ENCODE peak calls at places on chromosomes 4 and X, in seven cellular contexts. G, Z, H, E, A, K and V are unnamed samples.

GRCh38 chr4:21680326-21680898 is 268.2 kb downstream of the KCNIP4 start:
- DNase-seq in G (no peak), Z (no peak), H (no peak), E (no peak), A (no peak), K (no peak), V (no peak)

GRCh38 chr4:88010921-88011320 is 3.5 kb downstream of the PKD2 start:
- DNase-seq in G (no peak), Z (no peak), H (no peak), E (no peak), A (peak; percentile 28), K (no peak), V (no peak)

GRCh38 chr4:10161840-10162239 is 45.2 kb upstream of the WDR1 start:
- DNase-seq in G (no peak), Z (no peak), H (peak; percentile 68), E (no peak), A (no peak), K (no peak), V (no peak)

GRCh38 chr4:10077101-10077491 is 39.5 kb downstream of the WDR1 start:
- DNase-seq in G (no peak), Z (no peak), H (no peak), E (no peak), A (no peak), K (no peak), V (no peak)

GRCh38 chr4:68466185-68466584 is 18.9 kb downstream of the TMPRSS11E start:
- DNase-seq in G (no peak), Z (no peak), H (no peak), E (no peak), A (peak; percentile 92), K (no peak), V (peak; percentile 62)

GRCh38 chr4:40954119-40954668 is 204.4 kb downstream of the NSUN7 start:
- DNase-seq in G (no peak), Z (no peak), H (no peak), E (no peak), A (no peak), K (no peak), V (no peak)

GRCh38 chrX:107857815-107858214 is 32.1 kb downstream of the MID2 start:
- DNase-seq in G (no peak), Z (no peak), H (no peak), E (no peak), A (no peak), K (no peak), V (no peak)

GRCh38 chr4:15536552-15537499 is 67.1 kb downstream of the CC2D2A start:
- DNase-seq in G (no peak), Z (no peak), H (no peak), E (no peak), A (no peak), K (no peak), V (no peak)

GRCh38 chr4:177485528-177485927 is 43.3 kb upstream of the AGA start:
- DNase-seq in G (no peak), Z (no peak), H (no peak), E (no peak), A (peak; percentile 85), K (no peak), V (no peak)

GRCh38 chrX:21972721-21973120 is 32.2 kb downstream of the SMS start:
- DNase-seq in G (no peak), Z (no peak), H (peak; percentile 59), E (peak; percentile 27), A (peak; percentile 79), K (no peak), V (peak; percentile 72)

GRCh38 chr4:2871911-2872310 is 28.3 kb downstream of the ADD1 start:
- DNase-seq in G (no peak), Z (no peak), H (no peak), E (no peak), A (no peak), K (no peak), V (no peak)
- H3K27ac ChIP-seq in G (peak overlapping the region; percentile 80), Z (no peak overlapping the region), H (no peak overlapping the region), E (no peak overlapping the region), A (no peak overlapping the region), K (no peak overlapping the region), V (no peak overlapping the region)

GRCh38 chr4:3388461-3389185 is 53.1 kb upstream of the HGFAC start:
- DNase-seq in G (peak; percentile 76), Z (no peak), H (no peak), E (no peak), A (peak; percentile 94), K (peak; percentile 37), V (peak; percentile 68)

GRCh38 chr4:3387943-3388348 is 53.8 kb upstream of the HGFAC start:
- DNase-seq in G (peak; percentile 91), Z (no peak), H (no peak), E (no peak), A (peak; percentile 76), K (peak; percentile 75), V (peak; percentile 92)

GRCh38 chr4:3387154-3387942 is 54.4 kb upstream of the HGFAC start:
- DNase-seq in G (peak; percentile 69), Z (no peak), H (no peak), E (no peak), A (no peak), K (no peak), V (no peak)

GRCh38 chr4:3389879-3390840 is 51.6 kb upstream of the HGFAC start:
- DNase-seq in G (no peak), Z (no peak), H (no peak), E (no peak), A (no peak), K (no peak), V (no peak)

DNA sequence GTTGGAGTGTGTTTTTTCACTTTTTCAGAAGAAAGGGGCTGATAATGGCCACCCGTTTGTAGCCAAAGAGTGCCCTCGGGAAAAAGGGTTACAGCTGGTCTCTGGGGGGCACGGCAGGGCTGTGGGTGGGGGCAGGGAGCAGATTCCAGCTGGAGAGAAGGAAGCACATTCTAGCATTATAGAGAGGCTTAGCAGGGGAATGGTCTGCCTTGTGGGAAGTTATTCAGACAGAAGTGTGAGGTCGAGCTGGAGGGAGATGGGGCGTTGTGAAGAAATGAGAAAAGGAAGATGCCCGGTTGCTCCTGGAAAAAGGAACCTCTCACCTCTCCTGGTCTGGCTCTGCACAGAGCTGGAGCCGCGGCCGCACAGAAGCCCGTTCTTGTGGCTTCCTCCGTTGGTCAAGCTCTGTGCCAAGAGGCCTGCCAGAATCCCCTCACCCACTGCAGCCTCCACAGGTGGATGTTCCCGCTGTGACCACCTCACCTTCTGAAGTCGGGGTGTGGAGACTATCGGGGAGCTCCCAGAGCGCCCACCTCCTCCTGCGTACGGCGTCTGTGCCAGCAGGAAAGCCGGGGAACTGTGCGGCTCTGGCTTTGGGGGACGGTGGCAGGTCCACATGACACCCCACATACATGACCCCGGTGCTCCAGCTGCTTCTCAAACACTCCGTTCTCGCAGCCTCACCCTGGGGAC is 52.4 kb upstream of the HGFAC start:
- DNase-seq in G (peak; percentile 74), Z (no peak), H (no peak), E (no peak), A (no peak), K (peak; percentile 33), V (no peak)
- H3K4me3 ChIP-seq in G (no peak overlapping the region), Z (no peak overlapping the region), H (no peak overlapping the region), E (no peak overlapping the region), A (peak overlapping the region; percentile 69), K (peak overlapping the region; percentile 6), V (peak overlapping the region; percentile 27)

GRCh38 chr4:1730532-1731135 is 9.3 kb downstream of the TACC3 start:
- DNase-seq in G (peak; percentile 69), Z (no peak), H (no peak), E (no peak), A (no peak), K (no peak), V (no peak)
- H3K4me1 ChIP-seq in G (peaks cover 48% of the 10 kb centered on the region), Z (peaks cover 12% of the 10 kb centered on the region), H (peaks cover 38% of the 10 kb centered on the region), E (no peaks in the 10 kb centered on the region), A (peaks cover 13% of the 10 kb centered on the region), K (no peaks in the 10 kb centered on the region), V (peaks cover 14% of the 10 kb centered on the region)

GRCh38 chr4:157957905-157958304 is 214.9 kb downstream of the GASK1B start:
- DNase-seq in G (no peak), Z (no peak), H (no peak), E (no peak), A (no peak), K (no peak), V (no peak)

GRCh38 chr4:157961591-157961990 is 211.2 kb downstream of the GASK1B start:
- DNase-seq in G (no peak), Z (no peak), H (no peak), E (no peak), A (no peak), K (no peak), V (no peak)
- H3K27ac ChIP-seq in G (no peak overlapping the region), Z (no peak overlapping the region), H (no peak overlapping the region), E (no peak overlapping the region), A (no peak overlapping the region), K (no peak overlapping the region), V (no peak overlapping the region)

DNA sequence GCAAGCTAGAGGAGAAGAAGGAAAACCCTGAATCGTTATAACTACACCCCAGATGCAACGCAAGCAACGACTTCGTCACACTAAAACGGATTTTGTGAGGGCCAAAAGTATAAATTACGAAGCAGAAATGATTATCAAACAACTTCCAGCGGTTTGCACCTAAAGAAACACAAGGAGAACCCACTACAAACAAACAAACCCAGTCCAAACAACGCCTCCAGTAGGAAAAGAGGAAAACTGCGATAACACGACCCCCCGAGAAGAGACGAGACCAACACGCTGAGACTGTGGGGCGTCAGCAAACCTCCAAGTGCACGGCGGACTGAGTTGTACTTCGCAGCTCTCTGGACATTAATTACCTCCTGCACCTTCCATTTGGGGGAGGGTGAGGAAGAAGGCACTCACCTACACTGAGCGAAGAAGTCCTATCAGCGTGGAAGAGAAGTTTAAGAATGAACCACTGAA is at the start of gene MAB21L2:
- DNase-seq in G (no peak), Z (no peak), H (no peak), E (peak; percentile 29), A (no peak), K (no peak), V (no peak)
- H3K4me3 ChIP-seq in G (peak within 1 kb of the TSS; percentile 2), Z (peak within 1 kb of the TSS; percentile 46), H (no peak within 1 kb of the TSS), E (peak within 1 kb of the TSS; percentile 65), A (no peak within 1 kb of the TSS), K (peak within 1 kb of the TSS; percentile 27), V (peak within 1 kb of the TSS; percentile 43)

DNA sequence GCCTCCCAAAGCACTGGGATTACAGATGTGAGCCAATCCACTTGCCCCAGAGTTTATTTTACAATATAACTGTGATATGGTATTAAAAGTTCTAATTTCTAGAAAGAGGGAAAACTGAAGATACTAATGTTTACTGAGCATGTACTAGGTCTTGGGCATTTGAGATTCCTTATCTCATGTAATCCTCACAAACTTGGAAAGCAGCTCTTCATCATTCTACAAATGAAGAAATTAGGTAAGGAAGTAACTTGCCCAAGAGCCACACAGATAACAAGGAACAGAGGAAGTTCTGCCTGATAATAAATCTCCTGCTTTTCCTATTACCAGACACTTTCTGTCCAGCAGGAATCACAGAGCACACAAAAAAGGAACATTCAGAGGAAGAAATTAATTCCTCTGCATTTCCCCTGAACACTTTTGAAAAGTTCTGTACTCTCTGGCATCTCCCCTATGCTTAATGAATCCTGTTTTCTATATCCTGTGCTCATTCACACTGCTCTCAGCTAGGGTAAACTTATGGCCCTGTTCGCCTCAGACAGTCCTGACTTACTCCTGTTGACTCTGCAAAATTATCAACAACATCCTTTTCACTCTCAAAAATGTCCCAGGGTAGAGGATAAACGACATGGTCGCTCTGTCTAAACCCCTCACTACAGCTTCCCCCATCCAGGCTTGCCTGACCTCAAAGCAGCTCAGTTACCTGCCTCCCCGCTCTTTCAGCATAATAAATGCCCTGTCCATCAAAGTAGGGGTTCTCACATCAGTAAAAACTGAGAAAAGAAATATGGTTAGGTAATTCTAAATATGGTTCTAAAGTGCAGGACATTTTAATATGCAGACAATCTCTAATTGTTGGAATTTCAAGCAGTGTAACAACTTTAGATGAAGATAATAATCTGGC is 13.7 kb downstream of the SH3RF1 start:
- DNase-seq in G (no peak), Z (no peak), H (no peak), E (no peak), A (no peak), K (no peak), V (no peak)
- H3K4me1 ChIP-seq in G (peaks cover 23% of the 10 kb centered on the region), Z (no peaks in the 10 kb centered on the region), H (no peaks in the 10 kb centered on the region), E (peaks cover 75% of the 10 kb centered on the region), A (peaks cover 84% of the 10 kb centered on the region), K (peaks cover 18% of the 10 kb centered on the region), V (peaks cover 70% of the 10 kb centered on the region)